ENCODE peak calls at places on chromosomes 5 and 9, in nine cellular contexts. R is body of pancreas, M is GM23338, U is pancreas, Y is OCI-LY7, Z is fibroblast of lung, P is colonic mucosa, O is HCT116, G is A549. W is an unnamed sample. For H3K4me1, the result is how much of the 10 kb centered on the place peaks cover.

GRCh38 chr5:16827755-16828154 is 108.3 kb downstream of the MYO10 start:
- DNase-seq in R (no peak), O (no peak), G (no peak), Y (no peak), Z (no peak), P (no peak), U (no peak), M (no peak), W (no peak)

GRCh38 chr9:104279535-104280215 is 185.6 kb downstream of the SMC2 start:
- DNase-seq in U (no peak), O (no peak), P (no peak), Y (no peak), G (no peak), M (no peak), Z (peak), R (no peak), W (no peak)

GRCh38 chr5:29079771-29080170 is 2041.4 kb upstream of the CDH9 start:
- DNase-seq in P (no peak), R (no peak), O (no peak), Z (no peak), Y (no peak), G (no peak), U (no peak), M (peak), W (peak)

GRCh38 chr5:61327761-61328753 is 4.0 kb upstream of the ZSWIM6 start:
- DNase-seq in P (no peak), G (peak), Y (no peak), M (peak), Z (peak), R (no peak), O (no peak), U (no peak), W (no peak)

GRCh38 chr9:122444366-122444765 is 33.4 kb downstream of the OR1J1 start:
- DNase-seq in U (no peak), R (peak), O (no peak), Z (peak), P (no peak), G (no peak), M (no peak), Y (no peak), W (no peak)

GRCh38 chr9:29432191-29432590 is 1858.9 kb upstream of the C9orf72 start:
- DNase-seq in M (no peak), P (no peak), Z (no peak), Y (no peak), G (no peak), O (no peak), U (no peak), R (no peak), W (no peak)

GRCh38 chr5:176737001-176737745 is 73.2 kb upstream of the UNC5A start:
- DNase-seq in O (no peak), R (no peak), Z (no peak), M (no peak), G (no peak), Y (no peak), U (no peak), P (no peak), W (no peak)

GRCh38 chr9:71744754-71745521 is 23.4 kb downstream of the CEMIP2 start:
- DNase-seq in O (no peak), U (no peak), Z (peak), P (no peak), G (no peak), M (no peak), R (no peak), Y (no peak), W (no peak)

GRCh38 chr5:96026334-96027065 is 64.8 kb upstream of the ELL2 start:
- DNase-seq in U (no peak), M (no peak), G (no peak), Y (no peak), O (peak), Z (peak), R (no peak), P (no peak), W (no peak)

GRCh38 chr9:37800631-37801286 is at the start of gene DCAF10:
- DNase-seq in O (peak), U (peak), P (peak), M (peak), R (peak), Y (peak), G (peak), Z (peak), W (peak)

GRCh38 chr9:87276327-87276841 is 221.3 kb upstream of the DAPK1 start:
- DNase-seq in P (no peak), M (no peak), Y (no peak), Z (peak), U (no peak), G (no peak), R (no peak), O (no peak), W (no peak)

GRCh38 chr9:68842568-68842967 is 137.5 kb downstream of the PIP5K1B start:
- DNase-seq in M (no peak), U (no peak), G (no peak), R (no peak), O (no peak), Y (no peak), P (no peak), Z (no peak), W (no peak)

GRCh38 chr9:121782514-121783110 is 131.2 kb downstream of the DAB2IP start:
- DNase-seq in G (no peak), O (no peak), P (no peak), R (no peak), M (no peak), Y (no peak), Z (no peak), U (no peak), W (peak)

GRCh38 chr5:37906416-37906815 is 66.6 kb upstream of the GDNF start:
- DNase-seq in O (no peak), R (no peak), P (no peak), Z (no peak), U (no peak), G (no peak), M (no peak), Y (no peak), W (no peak)

GRCh38 chr9:4050686-4051315 is 249.1 kb downstream of the GLIS3 start:
- DNase-seq in U (no peak), P (no peak), Z (no peak), G (no peak), O (no peak), Y (no peak), R (no peak), M (no peak), W (no peak)

GRCh38 chr5:69313428-69313827 is 19.2 kb downstream of the CCDC125 start:
- DNase-seq in U (no peak), Z (no peak), G (no peak), Y (no peak), M (no peak), O (no peak), P (no peak), R (no peak), W (no peak)

GRCh38 chr9:76943071-76943470 is 37.2 kb upstream of the PRUNE2 start:
- DNase-seq in P (peak), Z (no peak), Y (no peak), M (no peak), G (no peak), U (no peak), R (no peak), O (no peak), W (no peak)

GRCh38 chr5:23208959-23209431 is 298.4 kb upstream of the PRDM9 start:
- DNase-seq in O (no peak), M (peak), P (no peak), G (peak), Y (peak), U (no peak), Z (no peak), R (peak), W (peak)

GRCh38 chr5:34550255-34550654 is 105.9 kb upstream of the RAI14 start:
- DNase-seq in Z (no peak), Y (no peak), O (no peak), U (no peak), P (no peak), G (no peak), M (no peak), R (no peak), W (no peak)

GRCh38 chr9:136773386-136774044 is 9.2 kb upstream of the LCN15 start:
- DNase-seq in R (no peak), G (peak), O (no peak), Z (no peak), P (no peak), Y (peak), U (no peak), M (peak), W (peak)

GRCh38 chr5:40904205-40904993 is 4.9 kb upstream of the C7 start:
- DNase-seq in M (peak), P (peak), R (peak), Z (peak), O (peak), G (peak), U (peak), Y (peak), W (peak)

GRCh38 chr5:1511651-1512540 is 11.9 kb downstream of the LPCAT1 start:
- DNase-seq in M (no peak), O (peak), P (peak), Y (peak), Z (peak), G (peak), R (peak), U (peak), W (peak)

GRCh38 chr5:72314571-72315172 is 5.4 kb downstream of the MRPS27 start:
- DNase-seq in Z (peak), P (no peak), R (peak), O (no peak), M (peak), U (peak), Y (no peak), G (peak), W (no peak)

GRCh38 chr5:140190868-140191209 is 15.9 kb downstream of the CYSTM1 start:
- DNase-seq in O (no peak), G (no peak), Y (no peak), M (no peak), Z (no peak), U (no peak), R (no peak), P (no peak), W (no peak)

GRCh38 chr9:87336914-87337333 is 160.7 kb upstream of the DAPK1 start:
- DNase-seq in O (peak), P (peak), G (peak), R (peak), M (peak), Z (peak), U (peak), Y (peak), W (peak)

GRCh38 chr5:120479066-120479465 is 15.0 kb downstream of the PRR16 start:
- DNase-seq in Z (peak), Y (no peak), P (no peak), R (no peak), G (no peak), U (no peak), M (no peak), O (no peak), W (peak)

GRCh38 chr5:36300927-36301540 is 668 bp downstream of the RANBP3L start:
- DNase-seq in G (no peak), P (no peak), O (no peak), U (peak), M (no peak), Y (no peak), Z (peak), R (peak), W (no peak)

GRCh38 chr5:137880313-137880712 is 8.9 kb upstream of the PKD2L2 start:
- DNase-seq in M (no peak), R (no peak), O (no peak), G (no peak), P (no peak), U (no peak), Z (no peak), Y (no peak), W (no peak)
- H3K4me1 ChIP-seq in M (under half), R (under half), O (under half), G (under half), P (under half), U (under half), Z (under half), Y (under half), W (under half)

GRCh38 chr5:126000533-126000932 is 422.7 kb upstream of the GRAMD2B start:
- DNase-seq in R (no peak), O (no peak), Y (no peak), G (no peak), Z (no peak), U (no peak), P (no peak), M (no peak), W (no peak)

GRCh38 chr5:126007841-126008240 is 415.4 kb upstream of the GRAMD2B start:
- DNase-seq in M (no peak), U (no peak), P (no peak), O (no peak), Z (peak), G (no peak), R (no peak), Y (no peak), W (no peak)

GRCh38 chr5:126003309-126003708 is 419.9 kb upstream of the GRAMD2B start:
- DNase-seq in Z (peak), P (peak), Y (no peak), R (peak), U (no peak), M (no peak), G (no peak), O (no peak), W (no peak)

GRCh38 chr5:126004636-126005035 is 418.6 kb upstream of the GRAMD2B start:
- DNase-seq in O (no peak), Y (no peak), M (no peak), R (no peak), G (no peak), P (no peak), Z (peak), U (no peak), W (peak)

DNA sequence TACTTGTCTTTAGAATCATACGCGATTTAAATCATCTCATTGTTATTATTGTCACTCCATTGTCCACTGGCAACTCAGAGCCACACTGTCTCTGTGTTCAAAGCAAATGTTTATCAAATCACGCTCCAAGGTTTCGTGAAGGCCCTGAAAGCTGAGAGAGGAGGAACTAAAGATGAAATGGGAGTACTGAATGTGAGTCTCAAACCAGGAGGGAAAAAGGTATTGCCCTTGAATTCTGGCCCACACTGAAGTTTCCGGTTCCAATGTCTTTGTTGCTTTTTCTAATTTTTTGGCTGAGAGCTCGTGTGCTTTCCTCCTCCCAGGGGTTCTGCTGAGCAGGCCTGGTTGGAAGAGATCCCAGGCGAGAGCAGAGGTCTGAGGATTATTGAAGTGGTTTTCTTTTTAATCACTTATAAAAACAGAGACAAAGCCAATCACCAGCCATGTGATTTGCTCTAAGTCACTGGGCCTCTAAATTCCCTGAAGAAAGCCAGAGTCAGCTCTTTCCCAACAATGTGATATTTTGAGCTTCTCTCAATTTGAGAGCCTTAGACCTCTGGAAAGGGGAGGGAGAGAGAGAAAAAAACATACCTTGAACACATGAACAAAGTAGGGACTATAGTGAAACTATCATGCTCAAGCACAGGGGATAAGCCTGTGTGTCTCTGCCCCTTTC is 420.8 kb upstream of the GRAMD2B start:
- DNase-seq in P (peak), M (no peak), U (no peak), Z (peak), O (no peak), Y (no peak), R (peak), G (no peak), W (peak)
- H3K4me3 ChIP-seq in P (no peak), M (no peak), U (no peak), Z (no peak), O (no peak), Y (no peak), R (no peak), G (no peak), W (no peak)

DNA sequence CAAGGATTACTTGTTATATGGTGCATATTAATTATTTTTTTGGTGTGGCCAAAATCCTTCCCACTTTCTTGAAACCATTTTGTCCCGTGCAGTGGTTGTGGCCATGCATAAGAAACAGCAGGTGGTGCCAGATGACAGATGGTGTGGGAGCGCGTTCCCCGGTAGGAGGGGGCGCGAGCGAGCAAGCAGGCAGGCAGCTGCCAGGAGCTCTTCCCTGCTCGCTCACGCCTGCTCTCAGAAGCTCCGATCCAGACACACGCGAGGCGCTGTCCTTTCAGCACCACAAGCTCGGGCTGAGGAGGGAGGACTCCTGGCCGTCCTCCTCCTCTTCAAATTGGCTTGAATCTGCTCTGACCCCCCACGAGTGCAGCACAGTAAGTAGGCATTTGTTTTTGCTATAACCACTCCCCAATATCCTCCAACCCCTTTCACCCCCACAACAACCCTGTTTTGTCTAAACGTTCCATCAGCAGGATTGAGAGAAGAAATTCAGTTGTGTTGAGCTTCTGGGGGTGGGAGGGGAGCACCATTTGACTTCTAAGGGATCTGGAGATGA is at the start of gene NSG2:
- DNase-seq in O (peak), U (peak), Z (peak), G (peak), M (peak), Y (peak), R (peak), P (peak), W (peak)
- H3K27ac ChIP-seq in O (no peak), U (no peak), Z (no peak), G (no peak), M (no peak), Y (no peak), R (no peak), P (no peak), W (no peak)

GRCh38 chr9:127185931-127186781 is 63.7 kb upstream of the ANGPTL2 start:
- DNase-seq in Y (no peak), P (peak), R (peak), M (no peak), O (no peak), G (no peak), U (no peak), Z (peak), W (peak)

GRCh38 chr9:127186799-127187198 is 64.4 kb upstream of the ANGPTL2 start:
- DNase-seq in Z (no peak), M (no peak), P (no peak), G (no peak), O (no peak), U (no peak), Y (no peak), R (no peak), W (no peak)

GRCh38 chr9:127189628-127190027 is 67.2 kb upstream of the ANGPTL2 start:
- DNase-seq in P (no peak), Z (no peak), Y (no peak), M (no peak), O (no peak), U (no peak), R (no peak), G (no peak), W (no peak)

GRCh38 chr9:127187231-127187956 is 65.0 kb upstream of the ANGPTL2 start:
- DNase-seq in U (no peak), R (peak), G (peak), O (peak), Z (peak), P (peak), Y (no peak), M (no peak), W (peak)

DNA sequence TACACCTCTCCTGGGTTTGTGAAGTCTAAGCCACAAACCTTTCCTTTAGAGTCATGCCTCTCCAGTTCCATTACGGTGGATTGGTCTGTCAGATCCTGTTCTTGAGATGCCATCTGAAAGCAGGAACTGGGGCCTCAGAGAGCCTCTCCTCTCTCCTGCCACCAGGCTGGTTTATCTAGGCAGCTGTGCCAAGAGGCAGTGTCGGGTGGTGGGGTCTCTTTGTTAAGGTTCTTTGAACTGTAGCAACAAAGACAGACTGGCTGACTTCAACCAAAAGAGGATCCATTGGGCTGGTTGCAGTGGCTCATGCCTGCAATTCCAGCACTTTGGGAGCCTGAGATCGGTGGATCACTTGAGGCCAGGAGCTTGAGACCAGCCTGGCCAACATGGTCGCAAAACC is 66.0 kb upstream of the ANGPTL2 start:
- DNase-seq in G (no peak), M (no peak), Z (no peak), U (no peak), Y (no peak), P (no peak), O (no peak), R (no peak), W (no peak)
- H3K4me1 ChIP-seq in G (under half), M (under half), Z (under half), U (under half), Y (under half), P (under half), O (under half), R (under half), W (under half)

GRCh38 chr9:131744715-131745201 is 4.9 kb upstream of the RAPGEF1 start:
- DNase-seq in M (no peak), P (no peak), G (no peak), R (peak), O (no peak), Y (no peak), Z (no peak), U (peak), W (no peak)
- H3K4me3 ChIP-seq in M (no peak), P (no peak), G (no peak), R (no peak), O (no peak), Y (no peak), Z (no peak), U (no peak), W (no peak)

GRCh38 chr9:73701415-73702057 is 549.9 kb downstream of the ANXA1 start:
- DNase-seq in P (no peak), U (no peak), M (no peak), Z (no peak), O (no peak), R (no peak), Y (no peak), G (no peak), W (no peak)
- H3K27ac ChIP-seq in P (no peak), U (no peak), M (no peak), Z (no peak), O (no peak), R (no peak), Y (no peak), G (no peak), W (no peak)

GRCh38 chr9:95771556-95772280 is 103.8 kb upstream of the ERCC6L2 start:
- DNase-seq in U (no peak), Y (no peak), O (no peak), G (no peak), R (peak), M (no peak), Z (peak), P (peak), W (peak)

GRCh38 chr9:95772320-95773060 is 103.0 kb upstream of the ERCC6L2 start:
- DNase-seq in G (no peak), Z (peak), Y (no peak), U (no peak), P (peak), R (peak), O (no peak), M (peak), W (peak)

GRCh38 chr9:95770653-95771131 is 104.8 kb upstream of the ERCC6L2 start:
- DNase-seq in O (no peak), R (no peak), Z (peak), U (no peak), P (no peak), M (peak), Y (no peak), G (no peak), W (peak)

GRCh38 chr9:95775191-95775590 is 100.3 kb upstream of the ERCC6L2 start:
- DNase-seq in M (no peak), O (no peak), Y (no peak), R (no peak), G (no peak), P (no peak), Z (no peak), U (no peak), W (no peak)

GRCh38 chr9:95773061-95773433 is 102.4 kb upstream of the ERCC6L2 start:
- DNase-seq in O (no peak), Z (peak), R (no peak), M (no peak), U (no peak), Y (no peak), P (no peak), G (no peak), W (no peak)
- H3K4me1 ChIP-seq in O (under half), Z (under half), R (under half), M (under half), U (under half), Y (under half), P (under half), G (under half), W (under half)

GRCh38 chr9:34653131-34653530 is 1.1 kb downstream of the IL11RA start:
- DNase-seq in P (no peak), G (no peak), R (peak), Y (no peak), Z (peak), O (no peak), U (no peak), M (no peak), W (no peak)

GRCh38 chr9:34651876-34652602 is at the start of gene IL11RA:
- DNase-seq in G (peak), M (peak), Y (peak), O (peak), R (peak), U (peak), P (peak), Z (peak), W (peak)

GRCh38 chr9:34651286-34651685 is 699 bp upstream of the IL11RA start:
- DNase-seq in O (no peak), P (peak), Y (no peak), U (no peak), M (no peak), Z (peak), R (peak), G (no peak), W (no peak)

GRCh38 chr9:34653610-34654072 is 1.7 kb downstream of the IL11RA start:
- DNase-seq in M (no peak), O (no peak), R (no peak), G (no peak), Y (no peak), P (no peak), U (no peak), Z (no peak), W (no peak)

GRCh38 chr9:34652608-34653007 is 623 bp downstream of the IL11RA start:
- DNase-seq in G (no peak), Y (no peak), Z (no peak), U (no peak), R (no peak), M (no peak), O (no peak), P (no peak), W (no peak)
- H3K4me3 ChIP-seq in G (peak), Y (no peak), Z (peak), U (no peak), R (no peak), M (peak), O (peak), P (peak), W (peak)

W was measured in SJCRH30.